ENCODE peak calls at places on chromosomes 16 and 17, in nine cellular contexts. Z is nucleus accumbens; H is kidney glomerular epithelial cell; O is stimulated activated CD4-positive, alpha-beta T cell treated with anti-CD3 and anti-CD28 coated beads, Interleukin-4, amount 100 ng/mL, for 48 hours; P is T-cell; E is D341Med; W is NCI-H1105; J is skeletal muscle cell; K is anterior cingulate cortex. X is an unnamed sample.

GRCh38 chr17:68491381-68491849 is 20.8 kb upstream of the PRKAR1A start:
- DNase-seq in J (no peak), E (no peak), Z (no peak), P (no peak), K (no peak), H (no peak), W (no peak), O (no peak), X (no peak)

GRCh38 chr16:56357291-56357764 is 68.0 kb downstream of the AMFR start:
- DNase-seq in O (no peak), E (peak), K (no peak), P (no peak), Z (no peak), J (no peak), H (peak), W (no peak), X (no peak)

GRCh38 chr17:17541640-17542001 is 45.4 kb upstream of the RASD1 start:
- DNase-seq in Z (no peak), E (no peak), O (no peak), K (no peak), P (no peak), W (no peak), H (no peak), J (no peak), X (no peak)

GRCh38 chr16:84827131-84827574 is 7.4 kb downstream of the CRISPLD2 start:
- DNase-seq in H (no peak), E (no peak), P (no peak), W (no peak), J (no peak), Z (no peak), O (no peak), K (no peak), X (no peak)

GRCh38 chr17:1713878-1714487 is 3.8 kb upstream of the TLCD2 start:
- DNase-seq in J (no peak), E (no peak), W (no peak), K (no peak), H (peak), P (no peak), Z (no peak), O (no peak), X (peak)

GRCh38 chr16:58197314-58198012 is 443 bp downstream of the CSNK2A2 start:
- DNase-seq in J (no peak), K (no peak), H (no peak), O (no peak), W (no peak), E (peak), P (no peak), Z (no peak), X (peak)

GRCh38 chr17:69466905-69467630 is 52.6 kb downstream of the MAP2K6 start:
- DNase-seq in Z (no peak), P (no peak), E (peak), K (no peak), H (peak), J (peak), W (no peak), O (no peak), X (peak)

GRCh38 chr17:14302421-14303099 is 1.7 kb downstream of the HS3ST3B1 start:
- DNase-seq in H (peak), O (peak), W (peak), Z (peak), K (peak), P (peak), E (peak), J (no peak), X (peak)